ENCODE peak calls at places on chromosomes 16 and 17, in nine cellular contexts. M, S, T, D, Q, I, A, P and C are unnamed samples.

GRCh38 chr16:883340-883739 is 82.8 kb upstream of the GNG13 start:
- DNase-seq in M (no peak), S (no peak), T (no peak), D (no peak), Q (no peak), I (no peak), A (no peak), P (no peak), C (no peak)

GRCh38 chr16:80500116-80500859 is 40.5 kb upstream of the DYNLRB2 start:
- DNase-seq in M (no peak), S (no peak), T (no peak), D (no peak), Q (no peak), I (no peak), A (no peak), P (no peak), C (no peak)

GRCh38 chr16:88962478-88963152 is 14.4 kb downstream of the CBFA2T3 start:
- DNase-seq in M (peak), S (no peak), T (no peak), D (no peak), Q (no peak), I (no peak), A (no peak), P (no peak), C (no peak)

GRCh38 chr17:50626037-50626574 is 8.6 kb upstream of the ABCC3 start:
- DNase-seq in M (peak), S (peak), T (no peak), D (no peak), Q (peak), I (peak), A (peak), P (peak), C (no peak)

GRCh38 chr17:3888343-3889171 is 4.3 kb downstream of the CAMKK1 start:
- DNase-seq in M (peak), S (no peak), T (peak), D (peak), Q (peak), I (peak), A (peak), P (peak), C (peak)

GRCh38 chr17:59038734-59039133 is 67.9 kb downstream of the TRIM37 start:
- DNase-seq in M (no peak), S (no peak), T (no peak), D (no peak), Q (no peak), I (no peak), A (no peak), P (no peak), C (no peak)

GRCh38 chr17:42078396-42079042 is 19.8 kb downstream of the ZNF385C start:
- DNase-seq in M (no peak), S (no peak), T (no peak), D (no peak), Q (no peak), I (no peak), A (no peak), P (no peak), C (no peak)

GRCh38 chr16:57609541-57610401 is 18.7 kb upstream of the ADGRG1 start:
- DNase-seq in M (no peak), S (peak), T (peak), D (peak), Q (no peak), I (no peak), A (no peak), P (peak), C (no peak)

GRCh38 chr17:81865733-81866439 is 5.3 kb downstream of the ARHGDIA start:
- DNase-seq in M (no peak), S (no peak), T (no peak), D (no peak), Q (no peak), I (no peak), A (no peak), P (no peak), C (no peak)

GRCh38 chr17:73182616-73183310 is 10.1 kb upstream of the COG1 start:
- DNase-seq in M (no peak), S (no peak), T (peak), D (no peak), Q (no peak), I (no peak), A (no peak), P (no peak), C (no peak)

GRCh38 chr16:85302018-85302847 is 190.0 kb upstream of the CIBAR2 start:
- DNase-seq in M (no peak), S (no peak), T (no peak), D (no peak), Q (no peak), I (peak), A (no peak), P (no peak), C (peak)

GRCh38 chr17:5128905-5129535 is 13.2 kb downstream of the USP6 start:
- DNase-seq in M (no peak), S (no peak), T (no peak), D (peak), Q (no peak), I (no peak), A (no peak), P (peak), C (no peak)

GRCh38 chr17:21213005-21213404 is 956 bp downstream of the TMEM11 start:
- DNase-seq in M (no peak), S (no peak), T (no peak), D (no peak), Q (no peak), I (no peak), A (no peak), P (no peak), C (no peak)

GRCh38 chr17:78925662-78926555 is 722 bp upstream of the TIMP2 start:
- DNase-seq in M (peak), S (no peak), T (no peak), D (peak), Q (peak), I (no peak), A (no peak), P (peak), C (no peak)

GRCh38 chr16:26993511-26993910 is 73.2 kb upstream of the C16orf82 start:
- DNase-seq in M (no peak), S (no peak), T (no peak), D (no peak), Q (no peak), I (no peak), A (no peak), P (no peak), C (no peak)

GRCh38 chr17:731943-732787 is at the start of gene TLCD3A:
- DNase-seq in M (peak), S (peak), T (peak), D (no peak), Q (no peak), I (peak), A (peak), P (peak), C (no peak)

GRCh38 chr16:23384878-23385277 is 68.1 kb downstream of the COG7 start:
- DNase-seq in M (no peak), S (no peak), T (peak), D (no peak), Q (peak), I (no peak), A (no peak), P (no peak), C (no peak)

GRCh38 chr16:49410226-49410625 is 36.6 kb downstream of the C16orf78 start:
- DNase-seq in M (no peak), S (no peak), T (no peak), D (no peak), Q (no peak), I (no peak), A (no peak), P (no peak), C (no peak)

GRCh38 chr16:600781-601180 is 10.9 kb downstream of the RAB40C start:
- DNase-seq in M (no peak), S (no peak), T (no peak), D (no peak), Q (no peak), I (no peak), A (no peak), P (no peak), C (no peak)

GRCh38 chr17:73503560-73503959 is 140.7 kb downstream of the SDK2 start:
- DNase-seq in M (no peak), S (no peak), T (no peak), D (no peak), Q (no peak), I (no peak), A (no peak), P (no peak), C (no peak)

GRCh38 chr16:7482596-7483290 is 150.1 kb downstream of the RBFOX1 start:
- DNase-seq in M (no peak), S (no peak), T (no peak), D (no peak), Q (no peak), I (no peak), A (no peak), P (no peak), C (no peak)

GRCh38 chr17:78572277-78573205 is 4.7 kb downstream of the DNAH17 start:
- DNase-seq in M (no peak), S (no peak), T (no peak), D (no peak), Q (no peak), I (no peak), A (peak), P (no peak), C (no peak)

DNA sequence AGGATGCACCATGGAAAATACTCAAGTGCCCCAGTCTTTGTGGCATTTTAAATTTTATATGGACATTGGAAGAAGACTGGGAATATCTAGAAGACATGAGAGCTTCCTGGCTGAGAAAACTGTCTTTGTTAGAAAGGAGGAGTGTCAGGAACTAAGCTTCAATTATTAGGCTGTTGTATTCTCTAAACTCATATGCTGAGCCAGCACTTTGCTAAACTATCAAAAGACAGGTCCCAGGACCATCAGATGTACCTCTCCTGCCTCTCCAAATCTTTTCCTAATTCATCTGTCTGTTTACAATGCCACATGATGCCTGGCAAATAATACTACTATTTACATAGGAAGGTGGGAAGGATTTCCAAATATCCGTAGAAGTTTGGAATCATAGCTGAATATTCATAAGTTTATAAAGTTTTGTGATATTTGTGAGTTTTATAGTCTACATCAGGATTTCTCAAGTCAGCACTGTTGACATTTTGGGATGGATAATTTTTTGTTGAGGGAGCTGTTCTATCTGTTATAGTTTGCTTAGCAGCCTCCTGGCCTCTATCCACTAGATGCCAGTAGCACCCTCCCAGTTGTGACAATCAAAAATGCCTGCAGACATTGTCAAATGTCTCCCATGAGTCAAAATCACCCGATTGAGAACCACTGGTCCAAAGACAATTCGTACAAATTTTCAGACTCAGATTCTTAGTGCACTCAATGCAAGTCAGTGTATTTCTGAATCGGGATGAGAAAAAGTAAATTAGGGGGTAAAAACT is 61.2 kb upstream of the NETO2 start:
- DNase-seq in M (no peak), S (no peak), T (no peak), D (no peak), Q (no peak), I (no peak), A (no peak), P (no peak), C (no peak)
- TF ChIP-seq CTCF in M (no peak), S (no peak), T (no peak), D (no peak), Q (no peak), I (no peak), A (no peak), P (no peak), C (peak)

DNA sequence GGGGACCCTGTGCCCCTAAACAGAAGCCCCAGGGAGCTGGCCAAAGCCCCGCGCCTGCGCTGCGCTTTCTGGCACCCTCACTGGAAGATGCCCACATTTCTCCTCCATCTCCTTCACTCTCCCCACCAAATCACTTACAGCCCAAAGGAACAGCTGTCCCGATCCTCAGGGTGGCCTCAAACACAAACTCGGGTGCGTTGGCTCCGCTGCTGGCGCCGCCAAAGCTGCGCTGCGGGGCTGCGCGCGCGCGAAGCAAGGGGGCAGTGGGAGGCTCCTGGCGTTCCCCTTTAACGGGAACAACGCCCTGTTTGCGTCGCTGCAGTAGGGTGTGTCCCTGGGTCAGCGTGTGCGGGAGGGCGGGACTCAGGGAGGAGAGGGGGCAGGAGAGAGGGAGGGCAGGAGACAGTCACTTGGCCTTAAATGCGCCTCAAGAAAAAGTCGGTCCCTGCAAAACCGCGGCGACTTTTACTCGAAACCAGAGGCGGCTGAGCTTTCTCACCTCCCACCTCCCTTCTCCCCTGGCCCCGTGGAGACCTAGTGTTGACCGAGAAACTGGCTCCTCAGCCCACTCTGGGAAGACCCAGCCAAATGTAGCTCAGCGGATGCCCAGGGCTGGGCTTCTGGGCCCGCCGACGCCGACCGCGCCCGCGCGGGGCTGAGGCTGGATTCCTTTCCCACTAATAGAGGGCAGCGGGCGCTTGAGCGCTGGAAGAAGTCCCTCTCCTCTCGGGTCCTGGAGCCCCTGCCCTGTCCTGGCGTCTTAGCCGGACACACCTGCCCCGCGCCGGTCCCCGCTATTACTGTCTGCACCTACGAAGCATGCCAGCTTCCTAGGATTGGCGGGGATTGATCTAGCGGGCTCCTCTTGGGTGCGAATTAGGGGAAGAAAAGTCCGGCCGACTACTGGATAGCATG is 2.6 kb downstream of the PMP22 start:
- DNase-seq in M (peak), S (no peak), T (peak), D (peak), Q (no peak), I (peak), A (peak), P (peak), C (no peak)
- TF ChIP-seq CTCF in M (no peak), S (no peak), T (peak), D (no peak), Q (peak), I (no peak), A (no peak), P (peak), C (peak)

GRCh38 chr16:5412721-5413120 is 315.1 kb upstream of the EEF2KMT start:
- DNase-seq in M (no peak), S (no peak), T (peak), D (no peak), Q (no peak), I (no peak), A (peak), P (no peak), C (no peak)
- TF ChIP-seq CTCF in M (no peak), S (no peak), T (no peak), D (no peak), Q (no peak), I (no peak), A (no peak), P (no peak), C (no peak)

GRCh38 chr16:15640966-15641365 is 2.0 kb downstream of the MARF1 start:
- DNase-seq in M (no peak), S (no peak), T (no peak), D (no peak), Q (no peak), I (no peak), A (no peak), P (no peak), C (no peak)

GRCh38 chr16:15644306-15644961 is 1.5 kb upstream of the MARF1 start:
- DNase-seq in M (no peak), S (no peak), T (no peak), D (no peak), Q (no peak), I (peak), A (no peak), P (no peak), C (no peak)

GRCh38 chr16:15643453-15644305 is 725 bp upstream of the MARF1 start:
- DNase-seq in M (no peak), S (no peak), T (no peak), D (no peak), Q (peak), I (peak), A (no peak), P (no peak), C (no peak)

GRCh38 chr16:15641753-15642556 is 999 bp downstream of the MARF1 start:
- DNase-seq in M (no peak), S (no peak), T (no peak), D (no peak), Q (no peak), I (no peak), A (no peak), P (no peak), C (no peak)

DNA sequence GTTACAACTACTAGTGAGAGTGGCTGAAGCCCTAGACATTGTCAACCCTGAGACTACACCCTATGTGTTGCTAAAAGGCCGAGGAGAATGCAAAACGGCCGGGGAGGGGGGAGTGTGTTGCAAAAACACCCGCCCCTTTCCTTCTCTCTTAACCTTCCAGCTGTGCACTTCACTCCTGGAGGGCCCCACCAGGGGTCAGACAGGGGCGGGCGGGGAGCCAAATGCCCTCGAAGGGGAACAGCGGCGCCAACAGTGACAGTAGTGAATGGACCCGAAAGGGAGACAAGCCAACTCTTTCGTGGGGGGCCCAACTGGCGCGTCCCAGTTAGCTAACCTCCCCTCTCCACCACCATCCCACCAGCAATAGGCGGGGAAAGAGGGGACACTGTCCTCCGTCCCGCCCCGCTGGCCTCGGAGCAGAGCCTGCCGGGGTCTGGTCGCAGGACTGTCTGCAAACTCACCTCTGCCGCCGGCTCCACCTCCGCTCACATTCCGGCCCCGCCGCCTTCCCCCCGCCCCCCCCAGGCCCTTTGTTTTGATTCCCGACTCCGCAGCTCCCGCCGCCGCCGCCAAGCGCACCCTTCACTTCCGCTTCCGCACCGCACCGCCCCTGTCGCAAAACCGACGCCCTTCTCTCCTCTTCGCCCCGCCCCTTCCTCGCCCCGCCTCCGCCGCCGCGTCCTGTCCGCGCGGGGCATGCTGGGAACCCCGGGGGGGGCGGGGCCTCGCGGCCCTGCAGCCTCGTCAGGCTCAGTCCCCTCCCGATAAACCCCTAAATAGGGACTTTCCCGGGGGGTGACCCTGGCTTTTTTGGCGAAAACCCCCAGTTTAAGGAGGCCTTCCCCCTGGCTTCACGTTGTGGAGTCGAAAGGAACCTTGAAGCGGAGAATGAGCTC is at the start of gene MARF1:
- DNase-seq in M (peak), S (peak), T (peak), D (peak), Q (peak), I (peak), A (peak), P (peak), C (no peak)
- TF ChIP-seq CTCF in M (peak), S (peak), T (peak), D (peak), Q (peak), I (peak), A (no peak), P (peak), C (peak)

DNA sequence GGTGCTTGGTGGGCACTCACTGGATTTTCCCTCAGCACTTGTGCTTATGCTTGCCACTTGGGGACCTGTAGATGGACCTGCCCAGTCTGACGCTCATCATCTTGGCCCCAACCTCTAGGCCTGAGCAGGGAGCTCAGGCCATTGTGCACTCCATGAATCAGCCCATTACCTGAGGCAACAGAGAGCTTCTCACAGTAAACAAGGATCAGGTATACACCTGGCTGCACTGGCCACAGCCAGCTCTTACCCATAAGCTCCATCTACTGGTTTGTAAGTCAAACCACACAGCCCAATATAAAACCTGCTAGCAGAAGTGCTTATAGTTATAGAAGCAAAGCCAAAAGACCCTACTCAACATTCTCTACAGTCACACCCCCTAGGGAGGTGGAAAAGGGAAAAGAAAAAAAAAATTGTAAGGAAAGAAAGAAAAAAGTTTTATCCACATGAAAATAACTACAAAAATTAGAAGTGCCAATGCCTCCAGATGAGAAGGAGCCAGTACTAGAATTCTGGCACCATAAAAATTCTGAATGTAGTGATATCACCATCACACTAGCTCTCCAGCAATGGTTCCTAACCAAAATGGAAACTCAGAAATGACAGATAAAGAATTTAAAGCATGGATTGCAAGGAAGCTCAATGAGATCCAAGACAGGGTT is 87.8 kb upstream of the CDH5 start:
- DNase-seq in M (no peak), S (no peak), T (no peak), D (no peak), Q (no peak), I (no peak), A (no peak), P (no peak), C (no peak)
- TF ChIP-seq CTCF in M (no peak), S (no peak), T (no peak), D (no peak), Q (peak), I (no peak), A (no peak), P (no peak), C (peak)